ENCODE peak calls at places on chromosomes 2 and 18, in four cellular contexts. One of them, this sample, is unnamed.

GRCh38 chr2:189347540-189347939 is 93.7 kb upstream of the WDR75 start:
- DNase-seq in erythroblast: peak
- DNase-seq in NCI-H1694: no peak
- DNase-seq in fibroblast of gingiva: peak
- DNase-seq in this sample: peak

GRCh38 chr2:72562451-72563153 is 263.2 kb downstream of the EXOC6B start:
- DNase-seq in NCI-H1694: no peak
- DNase-seq in erythroblast: no peak
- DNase-seq in fibroblast of gingiva: no peak
- DNase-seq in this sample: peak

GRCh38 chr2:64524604-64525322 is 635 bp downstream of the AFTPH start:
- DNase-seq in fibroblast of gingiva: peak
- DNase-seq in NCI-H1694: no peak
- DNase-seq in erythroblast: peak
- DNase-seq in this sample: peak

GRCh38 chr2:134190062-134190806 is 63.6 kb upstream of the MGAT5 start:
- DNase-seq in erythroblast: no peak
- DNase-seq in fibroblast of gingiva: no peak
- DNase-seq in NCI-H1694: no peak
- DNase-seq in this sample: no peak

GRCh38 chr2:10079192-10079930 is 850 bp downstream of the CYS1 start:
- DNase-seq in fibroblast of gingiva: peak
- DNase-seq in NCI-H1694: peak
- DNase-seq in erythroblast: no peak
- DNase-seq in this sample: peak

GRCh38 chr2:28991462-28991861 is 10.4 kb downstream of the TOGARAM2 start:
- DNase-seq in erythroblast: no peak
- DNase-seq in NCI-H1694: no peak
- DNase-seq in fibroblast of gingiva: no peak
- DNase-seq in this sample: no peak

GRCh38 chr2:98118852-98119251 is 31.9 kb downstream of the VWA3B start:
- DNase-seq in fibroblast of gingiva: no peak
- DNase-seq in NCI-H1694: no peak
- DNase-seq in erythroblast: no peak
- DNase-seq in this sample: no peak

GRCh38 chr18:48826271-48826670 is 124.5 kb downstream of the SMAD7 start:
- DNase-seq in erythroblast: no peak
- DNase-seq in NCI-H1694: no peak
- DNase-seq in fibroblast of gingiva: no peak
- DNase-seq in this sample: no peak

GRCh38 chr2:215693269-215693998 is 257.6 kb upstream of the FN1 start:
- DNase-seq in fibroblast of gingiva: peak
- DNase-seq in erythroblast: no peak
- DNase-seq in NCI-H1694: no peak
- DNase-seq in this sample: peak

GRCh38 chr2:192500550-192501200 is 305.9 kb upstream of the TMEFF2 start:
- DNase-seq in erythroblast: no peak
- DNase-seq in fibroblast of gingiva: peak
- DNase-seq in NCI-H1694: no peak
- DNase-seq in this sample: peak

GRCh38 chr2:60453301-60453700 is 100.2 kb downstream of the BCL11A start:
- DNase-seq in NCI-H1694: no peak
- DNase-seq in fibroblast of gingiva: no peak
- DNase-seq in erythroblast: no peak
- DNase-seq in this sample: no peak

GRCh38 chr2:166516712-166517303 is 22.8 kb upstream of the SCN7A start:
- DNase-seq in fibroblast of gingiva: no peak
- DNase-seq in NCI-H1694: peak
- DNase-seq in erythroblast: peak
- DNase-seq in this sample: peak

GRCh38 chr18:12403601-12404506 is 3.9 kb upstream of the PRELID3A start:
- DNase-seq in fibroblast of gingiva: peak
- DNase-seq in erythroblast: peak
- DNase-seq in NCI-H1694: no peak
- DNase-seq in this sample: peak

GRCh38 chr2:54084600-54084999 is 30.8 kb upstream of the ACYP2 start:
- DNase-seq in NCI-H1694: no peak
- DNase-seq in fibroblast of gingiva: no peak
- DNase-seq in erythroblast: peak
- DNase-seq in this sample: peak

GRCh38 chr2:108919571-108920373 is 69.2 kb downstream of the EDAR start:
- DNase-seq in erythroblast: no peak
- DNase-seq in NCI-H1694: no peak
- DNase-seq in fibroblast of gingiva: no peak
- DNase-seq in this sample: no peak

GRCh38 chr18:45688834-45689233 is 35.1 kb upstream of the SLC14A1 start:
- DNase-seq in erythroblast: peak
- DNase-seq in fibroblast of gingiva: no peak
- DNase-seq in NCI-H1694: peak
- DNase-seq in this sample: no peak

GRCh38 chr2:238476258-238476657 is 49.5 kb downstream of the ASB1 start:
- DNase-seq in fibroblast of gingiva: no peak
- DNase-seq in NCI-H1694: no peak
- DNase-seq in erythroblast: no peak
- DNase-seq in this sample: no peak

GRCh38 chr2:88656690-88657089 is 29.4 kb upstream of the EIF2AK3 start:
- DNase-seq in NCI-H1694: no peak
- DNase-seq in erythroblast: no peak
- DNase-seq in fibroblast of gingiva: peak
- DNase-seq in this sample: no peak

GRCh38 chr2:25541378-25541777 is 132.0 kb downstream of the DTNB start:
- DNase-seq in fibroblast of gingiva: no peak
- DNase-seq in erythroblast: no peak
- DNase-seq in NCI-H1694: no peak
- DNase-seq in this sample: no peak

GRCh38 chr2:217060516-217060915 is 200.7 kb upstream of the TNP1 start:
- DNase-seq in NCI-H1694: no peak
- DNase-seq in fibroblast of gingiva: no peak
- DNase-seq in erythroblast: no peak
- DNase-seq in this sample: no peak

GRCh38 chr18:44452346-44452745 is 228.3 kb upstream of the SETBP1 start:
- DNase-seq in erythroblast: no peak
- DNase-seq in NCI-H1694: no peak
- DNase-seq in fibroblast of gingiva: peak
- DNase-seq in this sample: no peak

GRCh38 chr2:223019390-223019930 is 32.5 kb upstream of the KCNE4 start:
- DNase-seq in fibroblast of gingiva: no peak
- DNase-seq in NCI-H1694: no peak
- DNase-seq in erythroblast: no peak
- DNase-seq in this sample: no peak

GRCh38 chr18:58247363-58247834 is 203.4 kb downstream of the NEDD4L start:
- DNase-seq in erythroblast: no peak
- DNase-seq in fibroblast of gingiva: no peak
- DNase-seq in NCI-H1694: peak
- DNase-seq in this sample: no peak

GRCh38 chr2:159807183-159808037 is 9.4 kb upstream of the CD302 start:
- DNase-seq in NCI-H1694: peak
- DNase-seq in erythroblast: peak
- DNase-seq in fibroblast of gingiva: peak
- DNase-seq in this sample: peak

GRCh38 chr2:181762000-181762399 is 81.7 kb upstream of the NEUROD1 start:
- DNase-seq in erythroblast: no peak
- DNase-seq in NCI-H1694: no peak
- DNase-seq in fibroblast of gingiva: peak
- DNase-seq in this sample: no peak

GRCh38 chr2:72028996-72029395 is 118.7 kb downstream of the CYP26B1 start:
- DNase-seq in NCI-H1694: no peak
- DNase-seq in fibroblast of gingiva: no peak
- DNase-seq in erythroblast: no peak
- DNase-seq in this sample: no peak

GRCh38 chr2:15841776-15842554 is 98.4 kb upstream of the MYCN start:
- DNase-seq in NCI-H1694: no peak
- DNase-seq in erythroblast: no peak
- DNase-seq in fibroblast of gingiva: no peak
- DNase-seq in this sample: no peak

GRCh38 chr2:169572821-169573159 is 875 bp downstream of the FASTKD1 start:
- DNase-seq in NCI-H1694: no peak
- DNase-seq in erythroblast: no peak
- DNase-seq in fibroblast of gingiva: no peak
- DNase-seq in this sample: no peak

GRCh38 chr2:118085173-118086023 is 2.9 kb upstream of the INSIG2 start:
- DNase-seq in erythroblast: no peak
- DNase-seq in NCI-H1694: no peak
- DNase-seq in fibroblast of gingiva: no peak
- DNase-seq in this sample: peak

GRCh38 chr2:26520065-26520464 is 42.1 kb upstream of the OTOF start:
- DNase-seq in fibroblast of gingiva: no peak
- DNase-seq in NCI-H1694: no peak
- DNase-seq in erythroblast: no peak
- DNase-seq in this sample: no peak

GRCh38 chr2:70043252-70043875 is 43.9 kb upstream of the PCBP1 start:
- DNase-seq in fibroblast of gingiva: no peak
- DNase-seq in erythroblast: no peak
- DNase-seq in NCI-H1694: no peak
- DNase-seq in this sample: no peak

GRCh38 chr18:29549759-29550158 is 1372.8 kb upstream of the CDH2 start:
- DNase-seq in NCI-H1694: no peak
- DNase-seq in fibroblast of gingiva: no peak
- DNase-seq in erythroblast: no peak
- DNase-seq in this sample: no peak

GRCh38 chr2:217183471-217183870 is 323.6 kb upstream of the TNP1 start:
- DNase-seq in erythroblast: no peak
- DNase-seq in NCI-H1694: peak
- DNase-seq in fibroblast of gingiva: no peak
- DNase-seq in this sample: no peak

GRCh38 chr2:17539993-17540812 is at the start of gene VSNL1:
- DNase-seq in fibroblast of gingiva: peak
- DNase-seq in NCI-H1694: peak
- DNase-seq in erythroblast: no peak
- DNase-seq in this sample: no peak

GRCh38 chr2:140565756-140566155 is 1565.1 kb downstream of the LRP1B start:
- DNase-seq in erythroblast: no peak
- DNase-seq in fibroblast of gingiva: no peak
- DNase-seq in NCI-H1694: no peak
- DNase-seq in this sample: no peak

GRCh38 chr2:58427572-58428285 is 186.6 kb upstream of the FANCL start:
- DNase-seq in erythroblast: peak
- DNase-seq in fibroblast of gingiva: no peak
- DNase-seq in NCI-H1694: peak
- DNase-seq in this sample: peak

GRCh38 chr2:47038656-47039501 is 116.2 kb downstream of the STPG4 start:
- DNase-seq in NCI-H1694: no peak
- DNase-seq in fibroblast of gingiva: no peak
- DNase-seq in erythroblast: no peak
- DNase-seq in this sample: no peak

GRCh38 chr18:76432970-76433767 is 61.9 kb downstream of the ZNF516 start:
- DNase-seq in NCI-H1694: no peak
- DNase-seq in erythroblast: no peak
- DNase-seq in fibroblast of gingiva: no peak
- DNase-seq in this sample: no peak

GRCh38 chr2:30239308-30240161 is 8.2 kb downstream of the LBH start:
- DNase-seq in fibroblast of gingiva: peak
- DNase-seq in NCI-H1694: no peak
- DNase-seq in erythroblast: peak
- DNase-seq in this sample: peak

GRCh38 chr2:90207454-90208058 is 1516.1 kb downstream of the RPIA start:
- DNase-seq in fibroblast of gingiva: no peak
- DNase-seq in NCI-H1694: no peak
- DNase-seq in erythroblast: peak
- DNase-seq in this sample: peak

This sample was measured in ACHN.